ENCODE peak calls at places on chromosomes 11 and 22, in seven cellular contexts. C is GM06990, K is GM23338, I is Calu3, F is fibroblast of the aortic adventitia, Z is lower leg skin, R is GM12865. O is an unnamed sample.

GRCh38 chr11:78256962-78257361 is 68.2 kb downstream of the USP35 start:
- DNase-seq in Z (peak; percentile 94), F (peak; percentile 99), K (no peak), R (no peak), C (no peak), I (no peak), O (no peak)

GRCh38 chr11:123195182-123196059 is at the start of gene CLMP:
- DNase-seq in C (no peak), F (peak; percentile 70), Z (peak; percentile 89), R (no peak), K (peak; percentile 86), I (no peak), O (no peak)

GRCh38 chr11:116911981-116912734 is 74.7 kb upstream of the APOA1 start:
- DNase-seq in Z (no peak), C (no peak), F (no peak), R (no peak), I (no peak), K (no peak), O (no peak)

GRCh38 chr11:18457435-18457834 is 1.8 kb downstream of the LDHAL6A start:
- DNase-seq in K (no peak), I (no peak), C (no peak), Z (no peak), R (no peak), F (peak; percentile 60), O (no peak)

GRCh38 chr11:44333271-44334218 is 23.6 kb upstream of the ALX4 start:
- DNase-seq in I (no peak), F (peak; percentile 54), R (no peak), K (no peak), Z (no peak), C (no peak), O (no peak)

GRCh38 chr11:71420455-71421241 is 27.5 kb downstream of the DHCR7 start:
- DNase-seq in F (peak; percentile 63), I (peak; percentile 63), R (peak; percentile 62), K (peak; percentile 88), Z (no peak), C (peak; percentile 37), O (no peak)

GRCh38 chr11:73159297-73159696 is 17.2 kb upstream of the FCHSD2 start:
- DNase-seq in C (no peak), Z (peak; percentile 58), R (no peak), F (no peak), K (no peak), I (no peak), O (no peak)

GRCh38 chr22:22895776-22896445 is 8.3 kb downstream of the IGLL5 start:
- DNase-seq in Z (peak; percentile 65), F (no peak), R (no peak), I (no peak), K (no peak), C (no peak), O (peak; percentile 12)

GRCh38 chr11:70578371-70578770 is 180.0 kb downstream of the CTTN start:
- DNase-seq in Z (no peak), K (no peak), R (no peak), I (no peak), F (no peak), C (no peak), O (no peak)

GRCh38 chr11:57274904-57275498 is 38.0 kb upstream of the APLNR start:
- DNase-seq in I (no peak), K (no peak), F (peak; percentile 62), Z (peak; percentile 52), R (no peak), C (no peak), O (no peak)

GRCh38 chr11:100808904-100809491 is 121.9 kb downstream of the ARHGAP42 start:
- DNase-seq in I (no peak), C (no peak), F (peak; percentile 89), Z (no peak), R (no peak), K (peak; percentile 20), O (no peak)

GRCh38 chr22:20550851-20551744 is 43.7 kb downstream of the MED15 start:
- DNase-seq in R (peak; percentile 23), C (peak; percentile 48), Z (no peak), F (peak; percentile 78), I (no peak), K (peak; percentile 52), O (peak; percentile 42)

GRCh38 chr11:45423475-45424081 is 137.4 kb upstream of the SYT13 start:
- DNase-seq in F (no peak), I (no peak), Z (no peak), K (no peak), R (no peak), C (no peak), O (no peak)

GRCh38 chr22:32617883-32618282 is 143.3 kb downstream of the FBXO7 start:
- DNase-seq in K (no peak), I (no peak), R (no peak), Z (no peak), F (peak; percentile 26), C (no peak), O (no peak)

GRCh38 chr11:7449841-7450214 is 35.5 kb upstream of the OLFML1 start:
- DNase-seq in C (no peak), K (no peak), F (no peak), I (peak; percentile 11), Z (no peak), R (no peak), O (no peak)

GRCh38 chr11:10451399-10452116 is 3.5 kb upstream of the AMPD3 start:
- DNase-seq in K (no peak), F (no peak), I (no peak), R (peak; percentile 27), Z (no peak), C (no peak), O (peak; percentile 52)

GRCh38 chr22:50545522-50546325 is at the start of gene KLHDC7B:
- DNase-seq in C (no peak), R (no peak), I (no peak), Z (no peak), K (no peak), F (peak; percentile 82), O (no peak)

GRCh38 chr22:44184006-44184405 is 3.3 kb downstream of the PARVG start:
- DNase-seq in K (no peak), C (no peak), I (no peak), Z (no peak), R (no peak), F (no peak), O (no peak)

GRCh38 chr22:26707581-26707980 is 50.2 kb downstream of the MIAT start:
- DNase-seq in K (no peak), F (no peak), Z (no peak), R (peak; percentile 29), C (no peak), I (no peak), O (no peak)

DNA sequence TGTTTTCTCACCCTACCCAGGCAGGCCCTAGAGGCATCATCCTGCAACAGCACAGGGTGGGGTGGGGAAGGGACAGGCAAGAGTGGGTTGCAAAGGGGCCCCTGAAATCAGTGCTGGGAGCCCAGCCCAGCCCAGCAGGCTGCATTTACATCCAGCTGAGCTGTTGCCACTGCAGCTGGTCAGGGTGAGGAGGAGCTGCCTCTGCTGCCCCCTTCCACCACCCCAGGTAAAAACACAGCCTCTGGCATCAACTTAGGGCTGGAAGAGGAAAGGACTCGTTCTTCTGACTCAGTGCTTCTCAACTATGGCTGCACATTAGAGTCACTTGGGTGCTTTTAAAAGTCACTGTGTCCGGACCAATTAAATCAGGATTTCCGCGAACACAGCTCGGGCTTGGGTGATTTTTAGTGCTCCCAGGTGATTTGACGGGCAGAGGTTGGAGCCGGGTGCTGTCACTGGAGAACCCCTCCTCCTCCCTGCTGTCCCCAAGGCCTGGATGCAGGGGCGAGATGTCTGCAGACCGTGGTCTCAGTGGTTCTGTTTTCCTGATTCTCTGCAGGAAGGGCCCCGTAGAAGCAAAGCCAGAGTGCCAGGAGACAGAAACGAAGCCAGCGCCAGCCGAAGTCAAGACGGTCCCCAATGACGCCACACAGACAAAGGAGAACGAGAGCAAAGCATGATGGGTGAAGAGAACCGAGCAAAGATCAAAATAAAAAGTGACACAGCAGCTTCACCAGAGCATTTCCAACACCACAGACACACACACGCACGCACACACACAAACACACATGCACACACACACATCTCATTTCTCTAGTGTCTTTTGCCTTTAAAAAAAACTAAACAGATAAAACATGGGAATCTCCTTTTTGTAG is 39.4 kb upstream of the TTC12 start:
- DNase-seq in K (peak; percentile 52), F (no peak), R (no peak), Z (peak; percentile 78), C (no peak), I (peak; percentile 11), O (no peak)
- TF ChIP-seq CTCF in K (peak; percentile 31), F (no peak), R (no peak), Z (no peak), C (peak; percentile 16), I (peak; percentile 21), O (no peak)

DNA sequence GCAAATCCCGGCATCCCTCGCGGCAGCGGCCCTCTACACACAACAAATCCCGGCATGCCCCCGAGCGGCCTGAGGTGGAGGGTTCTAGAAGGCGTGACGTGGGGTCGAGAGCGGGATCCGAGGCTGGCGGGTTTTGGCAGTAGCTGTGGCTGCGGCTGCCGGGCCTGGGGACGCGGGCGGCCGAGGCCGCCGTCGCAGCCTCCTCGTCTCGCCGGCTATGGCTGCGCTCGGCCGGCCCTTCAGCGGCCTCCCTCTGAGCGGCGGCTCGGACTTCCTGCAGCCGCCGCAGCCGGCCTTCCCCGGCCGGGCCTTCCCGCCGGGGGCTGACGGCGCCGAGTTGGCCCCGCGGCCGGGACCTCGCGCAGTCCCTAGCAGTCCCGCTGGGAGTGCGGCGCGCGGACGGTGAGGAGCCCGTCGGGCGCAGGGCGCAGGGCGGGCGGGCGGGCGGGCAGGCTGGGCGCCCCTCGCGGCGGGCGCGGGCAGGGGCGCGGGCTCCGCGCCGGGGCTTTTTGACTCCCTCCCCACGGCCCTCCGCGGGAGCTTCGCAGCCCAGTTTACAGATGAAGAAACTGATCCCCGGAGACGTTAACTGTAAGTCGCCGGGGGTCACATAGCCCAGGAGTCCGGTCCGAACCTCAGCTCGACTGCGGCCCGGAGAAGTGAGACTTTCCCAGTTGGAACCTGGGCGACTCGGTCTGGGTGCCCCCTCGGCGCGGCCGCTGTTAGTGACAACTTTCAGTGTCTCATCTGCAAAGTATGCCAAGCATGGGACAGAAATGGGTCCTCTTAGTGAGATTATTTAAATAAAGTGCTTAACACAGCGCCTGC is at the start of gene CCDC117:
- DNase-seq in I (peak; percentile 92), F (peak; percentile 96), Z (peak; percentile 99), C (peak; percentile 90), R (peak; percentile 97), K (peak; percentile 98), O (peak; percentile 87)
- TF ChIP-seq CTCF in I (peak; percentile 14), F (peak; percentile 20), Z (no peak), C (no peak), R (peak; percentile 17), K (no peak), O (no peak)

GRCh38 chr22:29559853-29560252 is 6.3 kb upstream of the THOC5 start:
- DNase-seq in R (no peak), K (no peak), Z (no peak), F (no peak), I (no peak), C (no peak), O (no peak)
- TF ChIP-seq CTCF in R (no peak), K (no peak), Z (no peak), F (no peak), I (no peak), C (no peak), O (no peak)

DNA sequence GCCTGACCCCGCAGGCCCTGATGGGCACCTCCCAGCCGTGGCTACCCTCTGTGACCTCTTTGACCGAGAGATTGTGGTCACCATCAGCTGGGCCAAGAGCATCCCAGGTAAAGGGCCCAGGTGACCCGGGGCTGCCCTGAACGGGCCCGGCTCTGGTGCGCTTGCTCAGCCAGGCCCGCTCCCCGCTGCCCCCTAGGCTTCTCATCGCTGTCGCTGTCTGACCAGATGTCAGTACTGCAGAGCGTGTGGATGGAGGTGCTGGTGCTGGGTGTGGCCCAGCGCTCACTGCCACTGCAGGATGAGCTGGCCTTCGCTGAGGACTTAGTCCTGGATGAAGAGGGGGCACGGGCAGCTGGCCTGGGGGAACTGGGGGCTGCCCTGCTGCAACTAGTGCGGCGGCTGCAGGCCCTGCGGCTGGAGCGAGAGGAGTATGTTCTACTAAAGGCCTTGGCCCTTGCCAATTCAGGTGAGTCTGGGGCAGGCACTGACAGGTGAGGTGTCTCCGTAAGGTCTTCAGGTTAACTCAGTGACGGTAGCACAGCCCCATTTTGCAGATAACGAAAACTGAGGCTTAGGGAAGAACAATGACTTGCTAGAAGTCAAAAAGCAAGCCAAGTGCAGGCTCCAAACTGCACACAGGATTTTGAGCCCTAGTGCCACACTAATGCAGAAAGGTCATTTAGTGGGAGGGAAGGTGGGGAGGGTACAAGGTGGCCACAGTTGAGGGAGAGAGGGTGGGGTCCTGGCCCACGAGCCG is 2.4 kb downstream of the TRMT112 start:
- DNase-seq in R (no peak), K (no peak), F (no peak), I (no peak), Z (no peak), C (no peak), O (no peak)
- TF ChIP-seq CTCF in R (no peak), K (no peak), F (no peak), I (no peak), Z (no peak), C (no peak), O (no peak)